ENCODE peak calls at places on chromosomes 5 and 9, in eight cellular contexts. One of them, this sample, is unnamed.

GRCh38 chr5:149149942-149150341 is 8.6 kb downstream of the ABLIM3 start:
- DNase-seq in GM13977: no peak
- DNase-seq in nucleus accumbens: no peak
- DNase-seq in GM23338: no peak
- DNase-seq in NCI-H1930: no peak
- DNase-seq in caudate nucleus: no peak
- DNase-seq in neuronal stem cell: no peak
- DNase-seq in EL: no peak
- DNase-seq in this sample: no peak

GRCh38 chr9:136820947-136821332 is 13.2 kb downstream of the RABL6 start:
- DNase-seq in GM13977: no peak
- DNase-seq in nucleus accumbens: no peak
- DNase-seq in GM23338: peak
- DNase-seq in NCI-H1930: no peak
- DNase-seq in caudate nucleus: no peak
- DNase-seq in neuronal stem cell: no peak
- DNase-seq in EL: no peak
- DNase-seq in this sample: no peak

GRCh38 chr9:131530546-131530929 is 525 bp downstream of the UCK1 start:
- DNase-seq in GM13977: peak
- DNase-seq in nucleus accumbens: no peak
- DNase-seq in GM23338: peak
- DNase-seq in NCI-H1930: peak
- DNase-seq in caudate nucleus: no peak
- DNase-seq in neuronal stem cell: peak
- DNase-seq in EL: peak
- DNase-seq in this sample: peak

GRCh38 chr9:72038890-72039410 is 21.5 kb downstream of the C9orf57 start:
- DNase-seq in GM13977: peak
- DNase-seq in nucleus accumbens: peak
- DNase-seq in GM23338: peak
- DNase-seq in NCI-H1930: peak
- DNase-seq in caudate nucleus: peak
- DNase-seq in neuronal stem cell: peak
- DNase-seq in EL: peak
- DNase-seq in this sample: peak

GRCh38 chr5:36459191-36460135 is 146.9 kb upstream of the SLC1A3 start:
- DNase-seq in GM13977: no peak
- DNase-seq in nucleus accumbens: no peak
- DNase-seq in GM23338: peak
- DNase-seq in NCI-H1930: no peak
- DNase-seq in caudate nucleus: no peak
- DNase-seq in neuronal stem cell: no peak
- DNase-seq in EL: no peak
- DNase-seq in this sample: no peak

GRCh38 chr5:81819556-81820314 is 68.8 kb upstream of the SSBP2 start:
- DNase-seq in GM13977: no peak
- DNase-seq in nucleus accumbens: no peak
- DNase-seq in GM23338: no peak
- DNase-seq in NCI-H1930: no peak
- DNase-seq in caudate nucleus: no peak
- DNase-seq in neuronal stem cell: no peak
- DNase-seq in EL: peak
- DNase-seq in this sample: no peak

GRCh38 chr9:90698874-90699440 is 56.3 kb upstream of the DIRAS2 start:
- DNase-seq in GM13977: no peak
- DNase-seq in nucleus accumbens: no peak
- DNase-seq in GM23338: no peak
- DNase-seq in NCI-H1930: no peak
- DNase-seq in caudate nucleus: no peak
- DNase-seq in neuronal stem cell: no peak
- DNase-seq in EL: no peak
- DNase-seq in this sample: no peak

GRCh38 chr9:6845881-6846280 is 88.1 kb downstream of the KDM4C start:
- DNase-seq in GM13977: no peak
- DNase-seq in nucleus accumbens: no peak
- DNase-seq in GM23338: peak
- DNase-seq in NCI-H1930: no peak
- DNase-seq in caudate nucleus: no peak
- DNase-seq in neuronal stem cell: peak
- DNase-seq in EL: no peak
- DNase-seq in this sample: peak

GRCh38 chr5:111227226-111227782 is 3.1 kb downstream of the CAMK4 start:
- DNase-seq in GM13977: no peak
- DNase-seq in nucleus accumbens: no peak
- DNase-seq in GM23338: no peak
- DNase-seq in NCI-H1930: no peak
- DNase-seq in caudate nucleus: no peak
- DNase-seq in neuronal stem cell: no peak
- DNase-seq in EL: no peak
- DNase-seq in this sample: no peak

GRCh38 chr5:23675456-23675855 is 168.0 kb downstream of the PRDM9 start:
- DNase-seq in GM13977: no peak
- DNase-seq in nucleus accumbens: no peak
- DNase-seq in GM23338: no peak
- DNase-seq in NCI-H1930: no peak
- DNase-seq in caudate nucleus: no peak
- DNase-seq in neuronal stem cell: no peak
- DNase-seq in EL: no peak
- DNase-seq in this sample: no peak

GRCh38 chr9:137311171-137311970 is 9.3 kb upstream of the NRARP start:
- DNase-seq in GM13977: no peak
- DNase-seq in nucleus accumbens: no peak
- DNase-seq in GM23338: no peak
- DNase-seq in NCI-H1930: no peak
- DNase-seq in caudate nucleus: no peak
- DNase-seq in neuronal stem cell: no peak
- DNase-seq in EL: no peak
- DNase-seq in this sample: no peak

GRCh38 chr9:127899200-127899943 is at the start of gene ST6GALNAC6:
- DNase-seq in GM13977: peak
- DNase-seq in nucleus accumbens: peak
- DNase-seq in GM23338: peak
- DNase-seq in NCI-H1930: peak
- DNase-seq in caudate nucleus: peak
- DNase-seq in neuronal stem cell: peak
- DNase-seq in EL: peak
- DNase-seq in this sample: peak

GRCh38 chr9:24245988-24246387 is 299.7 kb downstream of the IZUMO3 start:
- DNase-seq in GM13977: no peak
- DNase-seq in nucleus accumbens: no peak
- DNase-seq in GM23338: peak
- DNase-seq in NCI-H1930: peak
- DNase-seq in caudate nucleus: no peak
- DNase-seq in neuronal stem cell: no peak
- DNase-seq in EL: no peak
- DNase-seq in this sample: peak

GRCh38 chr5:117118499-117118898 is 543.9 kb upstream of the SEMA6A start:
- DNase-seq in GM13977: no peak
- DNase-seq in nucleus accumbens: no peak
- DNase-seq in GM23338: no peak
- DNase-seq in NCI-H1930: no peak
- DNase-seq in caudate nucleus: no peak
- DNase-seq in neuronal stem cell: no peak
- DNase-seq in EL: no peak
- DNase-seq in this sample: no peak

GRCh38 chr9:35562895-35563746 is 41.9 kb upstream of the TESK1 start:
- DNase-seq in GM13977: no peak
- DNase-seq in nucleus accumbens: no peak
- DNase-seq in GM23338: no peak
- DNase-seq in NCI-H1930: no peak
- DNase-seq in caudate nucleus: no peak
- DNase-seq in neuronal stem cell: no peak
- DNase-seq in EL: no peak
- DNase-seq in this sample: no peak

GRCh38 chr9:132942541-132943182 is 1.8 kb downstream of the TSC1 start:
- DNase-seq in GM13977: no peak
- DNase-seq in nucleus accumbens: no peak
- DNase-seq in GM23338: no peak
- DNase-seq in NCI-H1930: no peak
- DNase-seq in caudate nucleus: no peak
- DNase-seq in neuronal stem cell: no peak
- DNase-seq in EL: no peak
- DNase-seq in this sample: no peak

GRCh38 chr9:134638503-134639090 is 3.0 kb upstream of the COL5A1 start:
- DNase-seq in GM13977: no peak
- DNase-seq in nucleus accumbens: no peak
- DNase-seq in GM23338: no peak
- DNase-seq in NCI-H1930: no peak
- DNase-seq in caudate nucleus: no peak
- DNase-seq in neuronal stem cell: no peak
- DNase-seq in EL: no peak
- DNase-seq in this sample: no peak

GRCh38 chr5:90940227-90940995 is 381.8 kb downstream of the ADGRV1 start:
- DNase-seq in GM13977: peak
- DNase-seq in nucleus accumbens: no peak
- DNase-seq in GM23338: peak
- DNase-seq in NCI-H1930: peak
- DNase-seq in caudate nucleus: no peak
- DNase-seq in neuronal stem cell: peak
- DNase-seq in EL: peak
- DNase-seq in this sample: peak

GRCh38 chr5:142826741-142827492 is 56.7 kb downstream of the ARHGAP26 start:
- DNase-seq in GM13977: no peak
- DNase-seq in nucleus accumbens: no peak
- DNase-seq in GM23338: no peak
- DNase-seq in NCI-H1930: no peak
- DNase-seq in caudate nucleus: no peak
- DNase-seq in neuronal stem cell: no peak
- DNase-seq in EL: peak
- DNase-seq in this sample: no peak

GRCh38 chr5:150781706-150782614 is 3.4 kb downstream of the SMIM3 start:
- DNase-seq in GM13977: no peak
- DNase-seq in nucleus accumbens: no peak
- DNase-seq in GM23338: no peak
- DNase-seq in NCI-H1930: no peak
- DNase-seq in caudate nucleus: no peak
- DNase-seq in neuronal stem cell: no peak
- DNase-seq in EL: peak
- DNase-seq in this sample: no peak

GRCh38 chr5:177959315-177959714 is 36.7 kb downstream of the PROP1 start:
- DNase-seq in GM13977: no peak
- DNase-seq in nucleus accumbens: no peak
- DNase-seq in GM23338: peak
- DNase-seq in NCI-H1930: no peak
- DNase-seq in caudate nucleus: no peak
- DNase-seq in neuronal stem cell: no peak
- DNase-seq in EL: no peak
- DNase-seq in this sample: no peak

GRCh38 chr5:67770431-67771025 is 445.0 kb upstream of the PIK3R1 start:
- DNase-seq in GM13977: no peak
- DNase-seq in nucleus accumbens: no peak
- DNase-seq in GM23338: no peak
- DNase-seq in NCI-H1930: no peak
- DNase-seq in caudate nucleus: no peak
- DNase-seq in neuronal stem cell: no peak
- DNase-seq in EL: no peak
- DNase-seq in this sample: no peak

GRCh38 chr5:134129411-134130238 is 15.1 kb downstream of the TCF7 start:
- DNase-seq in GM13977: no peak
- DNase-seq in nucleus accumbens: no peak
- DNase-seq in GM23338: no peak
- DNase-seq in NCI-H1930: no peak
- DNase-seq in caudate nucleus: no peak
- DNase-seq in neuronal stem cell: no peak
- DNase-seq in EL: no peak
- DNase-seq in this sample: no peak

GRCh38 chr9:35500130-35500748 is 10.3 kb downstream of the RUSC2 start:
- DNase-seq in GM13977: no peak
- DNase-seq in nucleus accumbens: no peak
- DNase-seq in GM23338: no peak
- DNase-seq in NCI-H1930: no peak
- DNase-seq in caudate nucleus: no peak
- DNase-seq in neuronal stem cell: no peak
- DNase-seq in EL: no peak
- DNase-seq in this sample: no peak

GRCh38 chr5:60595183-60595582 is 104.8 kb downstream of the DEPDC1B start:
- DNase-seq in GM13977: no peak
- DNase-seq in nucleus accumbens: no peak
- DNase-seq in GM23338: no peak
- DNase-seq in NCI-H1930: no peak
- DNase-seq in caudate nucleus: no peak
- DNase-seq in neuronal stem cell: no peak
- DNase-seq in EL: no peak
- DNase-seq in this sample: no peak

GRCh38 chr5:147479431-147479830 is 30.4 kb downstream of the DPYSL3 start:
- DNase-seq in GM13977: peak
- DNase-seq in nucleus accumbens: no peak
- DNase-seq in GM23338: no peak
- DNase-seq in NCI-H1930: no peak
- DNase-seq in caudate nucleus: no peak
- DNase-seq in neuronal stem cell: no peak
- DNase-seq in EL: no peak
- DNase-seq in this sample: no peak

GRCh38 chr9:110729628-110730027 is 61.0 kb downstream of the MUSK start:
- DNase-seq in GM13977: no peak
- DNase-seq in nucleus accumbens: no peak
- DNase-seq in GM23338: no peak
- DNase-seq in NCI-H1930: no peak
- DNase-seq in caudate nucleus: no peak
- DNase-seq in neuronal stem cell: no peak
- DNase-seq in EL: no peak
- DNase-seq in this sample: no peak

GRCh38 chr9:35571113-35571512 is 33.9 kb upstream of the TESK1 start:
- DNase-seq in GM13977: no peak
- DNase-seq in nucleus accumbens: no peak
- DNase-seq in GM23338: no peak
- DNase-seq in NCI-H1930: no peak
- DNase-seq in caudate nucleus: no peak
- DNase-seq in neuronal stem cell: no peak
- DNase-seq in EL: no peak
- DNase-seq in this sample: no peak